ENCODE peak calls at places on chromosomes 11 and 22, in ten cellular contexts. I is IMR-90, B is HFF-Myc, O is MM.1S, N is PC-9, F is mucosa of descending colon, E is heart left ventricle, H is tibial artery, J is coronary artery, U is esophagus muscularis mucosa. R is an unnamed sample.

GRCh38 chr22:49549851-49550430 is 277.7 kb downstream of the BRD1 start:
- DNase-seq in U (no peak), E (no peak), B (no peak), I (no peak), J (no peak), H (peak; percentile 35), N (no peak), F (no peak), O (no peak), R (no peak)

GRCh38 chr11:72777755-72778278 is 16.0 kb downstream of the STARD10 start:
- DNase-seq in H (no peak), N (no peak), J (no peak), E (no peak), I (no peak), F (peak; percentile 54), U (no peak), B (no peak), O (no peak), R (no peak)

GRCh38 chr11:64718084-64718779 is 4.8 kb downstream of the NRXN2 start:
- DNase-seq in F (no peak), U (no peak), I (no peak), O (no peak), E (no peak), B (no peak), J (no peak), H (no peak), N (no peak), R (no peak)

GRCh38 chr11:89463381-89463780 is 27.8 kb downstream of the NOX4 start:
- DNase-seq in I (no peak), B (no peak), E (no peak), F (no peak), N (no peak), O (no peak), H (no peak), J (no peak), U (no peak), R (no peak)

GRCh38 chr11:21769188-21769587 is 423.7 kb upstream of the ANO5 start:
- DNase-seq in H (no peak), I (no peak), J (no peak), E (no peak), U (no peak), B (no peak), F (no peak), O (no peak), N (no peak), R (no peak)

GRCh38 chr22:36027960-36028645 is 521 bp downstream of the RBFOX2 start:
- DNase-seq in I (no peak), U (no peak), H (no peak), J (peak; percentile 76), F (peak; percentile 61), N (no peak), E (peak; percentile 39), O (peak; percentile 52), B (no peak), R (peak; percentile 15)

GRCh38 chr11:74154621-74155281 is 16.1 kb downstream of the C2CD3 start:
- DNase-seq in H (no peak), I (no peak), E (no peak), O (no peak), J (no peak), B (no peak), U (no peak), N (no peak), F (no peak), R (peak; percentile 29)

GRCh38 chr11:19994712-19995111 is 165.6 kb downstream of the DBX1 start:
- DNase-seq in I (no peak), O (no peak), F (no peak), J (no peak), B (no peak), H (no peak), N (no peak), E (no peak), U (no peak), R (no peak)

GRCh38 chr11:46414899-46415298 is 23.3 kb upstream of the CHRM4 start:
- DNase-seq in U (no peak), B (no peak), I (no peak), N (no peak), O (no peak), H (no peak), J (no peak), E (no peak), F (no peak), R (no peak)

GRCh38 chr11:78954261-78954660 is 379.6 kb upstream of the NARS2 start:
- DNase-seq in N (no peak), E (no peak), F (no peak), U (no peak), I (no peak), B (no peak), H (no peak), O (no peak), J (no peak), R (no peak)

GRCh38 chr11:12060385-12060980 is 49.9 kb upstream of the MICAL2 start:
- DNase-seq in B (no peak), N (no peak), E (no peak), I (no peak), H (no peak), O (no peak), J (no peak), U (no peak), F (no peak), R (no peak)

GRCh38 chr22:32652609-32653008 is 148.9 kb upstream of the TIMP3 start:
- DNase-seq in H (no peak), N (no peak), E (no peak), O (no peak), U (no peak), I (no peak), F (no peak), J (no peak), B (no peak), R (no peak)

GRCh38 chr22:20111045-20111688 is 4.7 kb upstream of the RANBP1 start:
- DNase-seq in J (no peak), U (no peak), H (no peak), B (no peak), E (no peak), F (peak; percentile 41), N (no peak), I (peak; percentile 5), O (no peak), R (peak; percentile 19)

GRCh38 chr22:45777852-45778172 is 106.2 kb downstream of the ATXN10 start:
- DNase-seq in F (no peak), O (no peak), N (no peak), H (no peak), I (no peak), E (no peak), U (no peak), B (no peak), J (no peak), R (no peak)

GRCh38 chr11:2097356-2097997 is 41.7 kb downstream of the IGF2 start:
- DNase-seq in O (no peak), J (no peak), H (peak; percentile 78), E (peak; percentile 76), N (no peak), I (peak; percentile 82), F (peak; percentile 66), U (no peak), B (no peak), R (peak; percentile 91)

GRCh38 chr22:47209547-47210023 is 447.1 kb downstream of the TBC1D22A start:
- DNase-seq in N (no peak), E (no peak), U (no peak), O (no peak), J (peak; percentile 41), I (no peak), H (peak; percentile 44), B (no peak), F (peak; percentile 43), R (no peak)

GRCh38 chr11:6927030-6927617 is 898 bp downstream of the ZNF215 start:
- DNase-seq in U (no peak), E (no peak), F (no peak), I (no peak), J (no peak), H (no peak), N (no peak), O (peak; percentile 78), B (no peak), R (no peak)

DNA sequence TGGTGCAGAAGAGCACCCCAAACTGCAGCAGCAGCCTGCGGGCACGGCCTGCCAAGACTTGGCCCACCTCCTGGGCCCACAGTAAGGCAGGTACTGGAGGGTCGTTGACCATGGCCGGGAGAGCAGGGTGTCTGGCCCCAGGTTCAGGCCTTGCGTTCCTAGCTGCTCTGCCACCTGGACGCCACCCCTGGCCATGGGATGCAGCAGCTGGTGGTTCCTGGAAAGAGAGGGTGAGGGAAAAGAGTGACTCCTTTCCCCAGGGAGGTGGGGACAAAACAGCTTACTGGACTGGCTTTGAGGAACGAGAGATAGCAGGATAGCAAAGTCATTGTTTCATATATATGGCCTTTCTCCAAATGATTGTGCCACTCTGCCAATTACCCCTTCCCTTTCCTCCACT is 1.8 kb downstream of the BSCL2 start:
- DNase-seq in O (no peak), J (peak; percentile 72), H (no peak), I (no peak), U (no peak), N (peak; percentile 50), F (peak; percentile 59), E (no peak), B (no peak), R (no peak)
- TF ChIP-seq CTCF in O (no peak), J (no peak), H (no peak), I (no peak), U (no peak), N (no peak), F (no peak), E (no peak), B (no peak), R (no peak)

DNA sequence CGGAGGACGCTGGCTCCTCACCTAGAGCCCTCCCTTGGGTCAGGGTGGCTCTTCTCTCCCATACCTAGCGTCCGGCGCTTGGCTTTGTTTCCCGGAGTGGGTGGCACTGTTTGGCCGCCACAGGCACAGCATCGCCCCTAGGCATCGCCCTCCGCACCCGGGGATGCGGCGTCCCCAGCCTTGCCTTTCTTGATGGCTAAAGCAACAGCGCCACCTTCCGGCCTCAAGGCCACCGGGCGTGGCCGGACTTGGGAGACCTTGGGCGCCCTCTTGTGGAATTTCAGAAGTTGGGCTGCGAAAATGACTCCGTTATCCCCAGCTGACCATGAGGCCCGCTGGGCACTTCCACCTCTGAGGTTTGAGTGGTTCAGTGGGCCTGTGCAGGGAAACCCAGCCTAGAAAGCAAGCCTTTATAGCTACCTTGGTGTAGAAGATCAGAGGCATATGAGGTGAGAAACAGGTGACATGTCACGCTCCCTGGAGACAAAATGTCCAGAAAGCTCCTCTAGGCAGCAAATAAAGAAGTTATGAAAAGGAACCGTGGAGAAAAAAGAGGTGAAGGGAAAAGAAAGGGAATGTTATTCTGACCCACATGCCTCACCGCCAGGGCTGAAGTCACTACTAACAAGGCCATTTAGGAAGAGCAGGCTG is 54.3 kb downstream of the SNX19 start:
- DNase-seq in B (peak; percentile 71), H (peak; percentile 92), U (peak; percentile 96), E (peak; percentile 88), N (peak; percentile 79), F (peak; percentile 91), I (peak; percentile 93), O (peak; percentile 92), J (peak; percentile 92), R (peak; percentile 95)
- H3K4me3 ChIP-seq in B (no peak overlapping the region), H (peak overlapping the region; percentile 17), U (peak overlapping the region; percentile 25), E (no peak overlapping the region), N (no peak overlapping the region), F (no peak overlapping the region), I (no peak overlapping the region), O (no peak overlapping the region), J (peak overlapping the region; percentile 26), R (no peak overlapping the region)

GRCh38 chr11:82989628-82990404 is 81.9 kb downstream of the RAB30 start:
- DNase-seq in E (no peak), F (no peak), I (no peak), N (no peak), J (no peak), B (no peak), O (no peak), H (no peak), U (no peak), R (no peak)
- TF ChIP-seq CTCF in E (no peak), F (no peak), I (no peak), N (no peak), J (no peak), B (no peak), O (no peak), H (no peak), U (no peak), R (no peak)

GRCh38 chr11:128130052-128130451 is 457.3 kb downstream of the ETS1 start:
- DNase-seq in O (no peak), I (no peak), B (no peak), J (no peak), E (no peak), H (no peak), U (no peak), F (no peak), N (no peak), R (no peak)
- H3K4me3 ChIP-seq in O (no peak overlapping the region), I (no peak overlapping the region), B (no peak overlapping the region), J (no peak overlapping the region), E (no peak overlapping the region), H (no peak overlapping the region), U (no peak overlapping the region), F (no peak overlapping the region), N (no peak overlapping the region), R (no peak overlapping the region)